ENCODE peak calls at places on chromosomes 16 and 17, in nine cellular contexts. Y is AG09309, I is astrocyte, X is bronchial epithelial cell, A is nephron progenitor cell, P is IMR-90, Z is NB4, T is GM13977, C is endothelial cell. G is an unnamed sample.
A peak's percentile ranks its signal among the peaks of the same experiment; 100 is the strongest.

GRCh38 chr17:36512641-36513040 is 22.0 kb downstream of the MYO19 start:
- DNase-seq in Y (no peak), I (no peak), X (no peak), A (no peak), P (no peak), Z (no peak), T (no peak), C (no peak), G (no peak)

GRCh38 chr17:76011951-76012350 is 11.3 kb downstream of the CDK3 start:
- DNase-seq in Y (no peak), I (no peak), X (no peak), A (no peak), P (no peak), Z (no peak), T (no peak), C (no peak), G (no peak)

GRCh38 chr17:82664276-82664575 is 16.0 kb upstream of the WDR45B start:
- DNase-seq in Y (no peak), I (no peak), X (no peak), A (no peak), P (no peak), Z (no peak), T (no peak), C (no peak), G (no peak)

GRCh38 chr16:11510178-11510973 is 76.3 kb downstream of the LITAF start:
- DNase-seq in Y (no peak), I (no peak), X (no peak), A (no peak), P (no peak), Z (no peak), T (no peak), C (no peak), G (no peak)

GRCh38 chr16:49639739-49640388 is 216.0 kb downstream of the ZNF423 start:
- DNase-seq in Y (no peak), I (peak; percentile 86), X (no peak), A (peak; percentile 76), P (peak; percentile 77), Z (no peak), T (no peak), C (peak; percentile 39), G (no peak)

GRCh38 chr17:44359458-44360143 is 4.1 kb downstream of the FAM171A2 start:
- DNase-seq in Y (no peak), I (no peak), X (no peak), A (no peak), P (no peak), Z (no peak), T (no peak), C (no peak), G (no peak)

GRCh38 chr17:27596571-27597187 is 34.3 kb upstream of the LGALS9 start:
- DNase-seq in Y (no peak), I (no peak), X (no peak), A (no peak), P (no peak), Z (no peak), T (no peak), C (no peak), G (no peak)

GRCh38 chr16:68642436-68643064 is 2.6 kb upstream of the CDH3 start:
- DNase-seq in Y (no peak), I (peak; percentile 50), X (peak; percentile 78), A (peak; percentile 70), P (no peak), Z (no peak), T (no peak), C (peak; percentile 51), G (no peak)

GRCh38 chr16:65122974-65123845 is 1.3 kb upstream of the CDH11 start:
- DNase-seq in Y (no peak), I (peak; percentile 56), X (no peak), A (peak; percentile 64), P (peak; percentile 63), Z (no peak), T (no peak), C (peak; percentile 40), G (no peak)

GRCh38 chr17:80559688-80560290 is 15.2 kb downstream of the RPTOR start:
- DNase-seq in Y (no peak), I (peak; percentile 93), X (no peak), A (no peak), P (peak; percentile 88), Z (no peak), T (no peak), C (no peak), G (no peak)

GRCh38 chr16:56848955-56849689 is 15.9 kb upstream of the SLC12A3 start:
- DNase-seq in Y (no peak), I (peak; percentile 80), X (peak; percentile 74), A (no peak), P (peak; percentile 78), Z (no peak), T (no peak), C (no peak), G (peak; percentile 81)

GRCh38 chr17:41737680-41738023 is 3.2 kb upstream of the HAP1 start:
- DNase-seq in Y (no peak), I (no peak), X (no peak), A (no peak), P (no peak), Z (peak; percentile 49), T (no peak), C (no peak), G (no peak)

GRCh38 chr17:77420804-77421634 is 280.2 kb downstream of the SEC14L1 start:
- DNase-seq in Y (no peak), I (peak; percentile 86), X (peak; percentile 56), A (peak; percentile 69), P (peak; percentile 93), Z (peak; percentile 81), T (peak; percentile 73), C (peak; percentile 44), G (peak; percentile 82)

GRCh38 chr17:77419095-77419494 is 278.3 kb downstream of the SEC14L1 start:
- DNase-seq in Y (no peak), I (no peak), X (no peak), A (no peak), P (no peak), Z (no peak), T (no peak), C (no peak), G (no peak)

GRCh38 chr17:77419547-77420475 is 279.0 kb downstream of the SEC14L1 start:
- DNase-seq in Y (no peak), I (peak; percentile 58), X (no peak), A (peak; percentile 70), P (peak; percentile 80), Z (peak; percentile 55), T (no peak), C (peak; percentile 63), G (no peak)

GRCh38 chr17:77421635-77421982 is 280.8 kb downstream of the SEC14L1 start:
- DNase-seq in Y (no peak), I (no peak), X (no peak), A (no peak), P (no peak), Z (no peak), T (no peak), C (no peak), G (no peak)

DNA sequence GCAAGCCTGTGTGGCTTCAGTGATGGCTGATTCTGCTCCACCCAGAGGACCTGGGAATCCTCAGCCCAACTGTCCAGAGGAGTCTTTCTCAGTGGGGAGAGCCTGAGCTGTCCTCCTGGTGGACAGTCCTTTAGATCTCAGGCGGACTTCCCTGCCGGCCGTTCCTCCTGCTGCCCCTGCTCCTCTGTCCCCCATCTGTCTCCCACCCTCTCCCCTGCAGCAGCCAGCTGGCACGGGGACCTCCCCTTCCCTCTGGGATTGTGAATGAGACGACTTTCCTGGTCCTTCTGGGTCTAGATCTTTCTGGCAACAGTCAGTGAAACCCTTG is 279.7 kb downstream of the SEC14L1 start:
- DNase-seq in Y (no peak), I (no peak), X (no peak), A (no peak), P (no peak), Z (no peak), T (no peak), C (no peak), G (no peak)
- TF ChIP-seq CTCF in Y (no peak), I (no peak), X (no peak), A (no peak), P (peak; percentile 12), Z (no peak), T (no peak), C (no peak), G (no peak)

GRCh38 chr17:49574283-49574892 is 1.3 kb upstream of the NXPH3 start:
- DNase-seq in Y (no peak), I (no peak), X (no peak), A (no peak), P (no peak), Z (no peak), T (peak; percentile 11), C (no peak), G (no peak)

GRCh38 chr17:49574945-49575523 is 637 bp upstream of the NXPH3 start:
- DNase-seq in Y (no peak), I (no peak), X (no peak), A (no peak), P (no peak), Z (no peak), T (no peak), C (no peak), G (no peak)

GRCh38 chr17:49576121-49576905 is 642 bp downstream of the NXPH3 start:
- DNase-seq in Y (no peak), I (no peak), X (no peak), A (peak; percentile 62), P (peak; percentile 24), Z (no peak), T (peak; percentile 62), C (peak; percentile 58), G (no peak)

GRCh38 chr17:49576906-49577650 is 1.4 kb downstream of the NXPH3 start:
- DNase-seq in Y (no peak), I (no peak), X (no peak), A (no peak), P (no peak), Z (no peak), T (no peak), C (no peak), G (no peak)

GRCh38 chr17:49575524-49576120 is at the start of gene NXPH3:
- DNase-seq in Y (no peak), I (no peak), X (peak; percentile 25), A (peak; percentile 82), P (peak; percentile 19), Z (peak; percentile 71), T (peak; percentile 90), C (peak; percentile 90), G (peak; percentile 54)
- TF ChIP-seq CTCF in Y (peak; percentile 22), I (no peak), X (peak; percentile 41), A (no peak), P (peak; percentile 60), Z (no peak), T (peak; percentile 79), C (peak; percentile 79), G (peak; percentile 59)

GRCh38 chr16:54164789-54165173 is 121.8 kb downstream of the IRX3 start:
- DNase-seq in Y (no peak), I (no peak), X (no peak), A (no peak), P (no peak), Z (peak; percentile 55), T (no peak), C (no peak), G (no peak)
- TF ChIP-seq CTCF in Y (no peak), I (no peak), X (no peak), A (no peak), P (no peak), Z (no peak), T (no peak), C (no peak), G (no peak)

GRCh38 chr17:63442549-63443035 is 3.5 kb downstream of the CYB561 start:
- DNase-seq in Y (no peak), I (no peak), X (no peak), A (peak; percentile 41), P (no peak), Z (peak; percentile 52), T (peak; percentile 60), C (no peak), G (no peak)
- TF ChIP-seq CTCF in Y (peak; percentile 27), I (no peak), X (peak; percentile 3), A (peak; percentile 22), P (peak; percentile 25), Z (no peak), T (peak; percentile 29), C (no peak), G (no peak)

GRCh38 chr17:68463211-68463990 is 6.1 kb upstream of the WIPI1 start:
- DNase-seq in Y (no peak), I (no peak), X (no peak), A (no peak), P (no peak), Z (no peak), T (no peak), C (no peak), G (no peak)
- TF ChIP-seq CTCF in Y (no peak), I (no peak), X (no peak), A (no peak), P (no peak), Z (no peak), T (no peak), C (no peak), G (peak; percentile 7)